ENCODE peak calls at places on chromosomes 5 and 9, in seven cellular contexts. W is non-pigmented ciliary epithelial cell; L is putamen; A is GM04504; O is stimulated activated CD4-positive, alpha-beta T cell treated with anti-CD3 and anti-CD28 coated beads, Interleukin-1b, Interleukin-23, amount 100 ng/mL, for 1 hour; G is uterus; S is epithelial cell of esophagus. D is an unnamed sample.

GRCh38 chr5:133397432-133397831 is 214.9 kb downstream of the FSTL4 start:
- DNase-seq in W (no peak), S (no peak), L (no peak), O (no peak), G (no peak), A (no peak), D (no peak)

GRCh38 chr9:120715331-120715924 is 1.2 kb upstream of the MEGF9 start:
- DNase-seq in W (no peak), A (no peak), S (peak; percentile 79), O (no peak), L (no peak), G (peak; percentile 73), D (peak; percentile 42)

GRCh38 chr9:17625644-17626388 is 47.0 kb downstream of the SH3GL2 start:
- DNase-seq in W (no peak), A (no peak), L (no peak), O (no peak), G (no peak), S (peak; percentile 49), D (peak; percentile 22)

GRCh38 chr5:154267516-154267915 is 77.0 kb downstream of the GALNT10 start:
- DNase-seq in O (no peak), S (no peak), L (no peak), G (no peak), W (no peak), A (no peak), D (no peak)

GRCh38 chr9:5425006-5425628 is 12.6 kb downstream of the PLGRKT start:
- DNase-seq in A (no peak), W (no peak), L (no peak), O (no peak), S (peak; percentile 64), G (no peak), D (no peak)

GRCh38 chr5:166909926-166910325 is 1381.5 kb upstream of the WWC1 start:
- DNase-seq in S (no peak), G (no peak), A (no peak), O (no peak), W (no peak), L (no peak), D (no peak)

GRCh38 chr5:68071731-68072130 is 143.8 kb upstream of the PIK3R1 start:
- DNase-seq in W (no peak), G (no peak), L (no peak), S (peak; percentile 16), A (no peak), O (no peak), D (no peak)

GRCh38 chr9:12933957-12934356 is 159.1 kb downstream of the LURAP1L start:
- DNase-seq in A (peak; percentile 17), S (peak; percentile 44), O (no peak), W (no peak), L (no peak), G (no peak), D (no peak)

GRCh38 chr5:17184596-17184995 is 32.8 kb upstream of the BASP1 start:
- DNase-seq in L (no peak), S (no peak), G (no peak), A (no peak), O (no peak), W (no peak), D (no peak)

GRCh38 chr5:158843305-158843704 is 256.4 kb downstream of the EBF1 start:
- DNase-seq in S (no peak), A (no peak), W (no peak), O (no peak), G (no peak), L (no peak), D (no peak)

GRCh38 chr5:177491429-177491945 is 5.9 kb downstream of the PDLIM7 start:
- DNase-seq in W (no peak), G (peak; percentile 48), L (no peak), O (no peak), S (peak; percentile 57), A (no peak), D (peak; percentile 65)

GRCh38 chr9:130442746-130443455 is 1.9 kb upstream of the ASS1 start:
- DNase-seq in W (no peak), A (no peak), S (no peak), O (no peak), L (no peak), G (no peak), D (peak; percentile 21)

GRCh38 chr9:97594414-97594921 is 38.7 kb downstream of the TSTD2 start:
- DNase-seq in O (no peak), L (no peak), G (peak; percentile 29), A (no peak), W (no peak), S (no peak), D (no peak)

GRCh38 chr9:89357331-89358197 is 39.3 kb downstream of the SECISBP2 start:
- DNase-seq in L (no peak), S (no peak), O (no peak), A (no peak), G (no peak), W (no peak), D (no peak)

GRCh38 chr5:83281658-83282057 is 189.9 kb upstream of the VCAN start:
- DNase-seq in S (peak; percentile 47), O (no peak), A (peak; percentile 61), L (no peak), G (no peak), W (no peak), D (no peak)

GRCh38 chr5:109885205-109885604 is 195.5 kb downstream of the MAN2A1 start:
- DNase-seq in A (no peak), O (no peak), W (no peak), L (no peak), G (no peak), S (no peak), D (no peak)

GRCh38 chr5:30734118-30734517 is 459.4 kb upstream of the CDH6 start:
- DNase-seq in O (no peak), S (no peak), A (no peak), G (no peak), W (no peak), L (no peak), D (no peak)